ENCODE peak calls at places on chromosomes 7 and 10, in six cellular contexts. L, G, J, H, S and U are unnamed samples.

GRCh38 chr10:45061982-45062381 is 61.3 kb downstream of the ZNF22 start:
- DNase-seq in L (no peak), G (no peak), J (no peak), H (no peak), S (no peak), U (no peak)

GRCh38 chr10:104638861-104639594 is 2.1 kb upstream of the SORCS3 start:
- DNase-seq in L (peak; percentile 86), G (no peak), J (no peak), H (no peak), S (no peak), U (no peak)

GRCh38 chr10:22321156-22321711 is 335 bp downstream of the BMI1 start:
- DNase-seq in L (peak; percentile 80), G (no peak), J (peak; percentile 80), H (peak; percentile 56), S (peak; percentile 60), U (peak; percentile 53)

GRCh38 chr10:122328676-122329075 is 45.8 kb upstream of the PLEKHA1 start:
- DNase-seq in L (no peak), G (no peak), J (no peak), H (no peak), S (no peak), U (no peak)

GRCh38 chr7:157688439-157689268 is 351.9 kb downstream of the DNAJB6 start:
- DNase-seq in L (peak; percentile 41), G (peak; percentile 3), J (no peak), H (no peak), S (no peak), U (no peak)

GRCh38 chr7:1853619-1854520 is 183.8 kb downstream of the ELFN1 start:
- DNase-seq in L (no peak), G (no peak), J (peak; percentile 34), H (no peak), S (no peak), U (peak; percentile 9)

GRCh38 chr10:90919683-90920574 is 958 bp downstream of the ANKRD1 start:
- DNase-seq in L (no peak), G (no peak), J (no peak), H (no peak), S (no peak), U (no peak)

GRCh38 chr7:33764752-33765451 is 140.4 kb upstream of the BMPER start:
- DNase-seq in L (no peak), G (no peak), J (no peak), H (peak; percentile 97), S (no peak), U (no peak)

GRCh38 chr10:13773496-13774170 is 186.9 kb downstream of the PRPF18 start:
- DNase-seq in L (no peak), G (no peak), J (no peak), H (no peak), S (no peak), U (no peak)

GRCh38 chr7:139828880-139829653 is at the start of gene TBXAS1:
- DNase-seq in L (no peak), G (no peak), J (peak; percentile 65), H (no peak), S (no peak), U (no peak)

GRCh38 chr7:80618105-80618504 is 20.3 kb upstream of the CD36 start:
- DNase-seq in L (no peak), G (no peak), J (no peak), H (no peak), S (no peak), U (no peak)

GRCh38 chr10:25661632-25662031 is 272.4 kb upstream of the MYO3A start:
- DNase-seq in L (no peak), G (no peak), J (no peak), H (no peak), S (no peak), U (no peak)

GRCh38 chr7:69429817-69430501 is 168.3 kb upstream of the AUTS2 start:
- DNase-seq in L (no peak), G (peak; percentile 21), J (peak; percentile 51), H (peak; percentile 71), S (no peak), U (peak; percentile 55)

GRCh38 chr7:45039106-45039505 is 39.1 kb downstream of the CCM2 start:
- DNase-seq in L (no peak), G (no peak), J (no peak), H (no peak), S (no peak), U (peak; percentile 13)

GRCh38 chr10:22630229-22631174 is 83.9 kb downstream of the PIP4K2A start:
- DNase-seq in L (no peak), G (no peak), J (no peak), H (peak; percentile 62), S (no peak), U (no peak)

GRCh38 chr10:42988069-42988468 is 88.8 kb upstream of the RET start:
- DNase-seq in L (peak; percentile 13), G (no peak), J (no peak), H (no peak), S (no peak), U (no peak)

GRCh38 chr10:6621536-6621935 is 41.5 kb upstream of the PRKCQ start:
- DNase-seq in L (no peak), G (no peak), J (no peak), H (peak; percentile 23), S (no peak), U (no peak)

GRCh38 chr7:158781217-158781975 is 47.9 kb downstream of the ESYT2 start:
- DNase-seq in L (no peak), G (no peak), J (no peak), H (no peak), S (no peak), U (no peak)

GRCh38 chr7:158783595-158783994 is 45.7 kb downstream of the ESYT2 start:
- DNase-seq in L (no peak), G (no peak), J (no peak), H (no peak), S (no peak), U (no peak)

GRCh38 chr7:158784270-158784669 is 45.0 kb downstream of the ESYT2 start:
- DNase-seq in L (no peak), G (no peak), J (no peak), H (no peak), S (no peak), U (no peak)

GRCh38 chr7:158781976-158782637 is 47.2 kb downstream of the ESYT2 start:
- DNase-seq in L (no peak), G (no peak), J (no peak), H (no peak), S (no peak), U (no peak)

GRCh38 chr7:158782638-158783490 is 46.4 kb downstream of the ESYT2 start:
- DNase-seq in L (no peak), G (peak; percentile 40), J (peak; percentile 54), H (no peak), S (no peak), U (peak; percentile 80)
- TF ChIP-seq CTCF in L (peak; percentile 50), G (peak; percentile 4), J (peak; percentile 44), H (no peak), S (no peak), U (peak; percentile 79)

DNA sequence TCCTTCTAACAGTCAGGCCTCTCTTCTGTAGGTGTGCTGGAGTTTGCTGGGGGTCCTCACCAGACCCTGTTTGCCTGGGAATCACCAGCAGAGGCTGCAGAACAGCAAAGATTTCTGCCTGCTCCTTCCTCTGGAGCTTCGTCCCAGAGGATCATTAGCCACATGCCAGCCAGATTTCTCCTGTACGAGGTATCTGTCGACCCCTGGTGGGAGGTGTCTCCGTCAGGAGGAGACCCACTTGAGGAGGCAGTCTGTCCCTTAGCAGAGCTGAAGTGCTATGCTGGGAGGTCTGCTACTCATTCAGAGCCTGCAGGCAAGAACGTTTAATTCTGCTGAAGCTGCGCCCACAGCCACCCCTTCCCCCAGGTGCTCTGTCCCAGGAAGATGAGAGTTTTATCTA is 611.1 kb upstream of the COBL start:
- DNase-seq in L (no peak), G (no peak), J (no peak), H (no peak), S (no peak), U (no peak)
- H3K9me3 ChIP-seq in L (no peaks in the 10 kb centered on the region), G (no peaks in the 10 kb centered on the region), J (peaks cover 4% of the 10 kb centered on the region), H (no peaks in the 10 kb centered on the region), S (no peaks in the 10 kb centered on the region), U (no peaks in the 10 kb centered on the region)

GRCh38 chr10:72218756-72219155 is 2.7 kb upstream of the ASCC1 start:
- DNase-seq in L (no peak), G (no peak), J (no peak), H (no peak), S (no peak), U (peak; percentile 10)
- H3K27ac ChIP-seq in L (no peak overlapping the region), G (peak overlapping the region; percentile 98), J (peak overlapping the region; percentile 60), H (no peak overlapping the region), S (peak overlapping the region; percentile 21), U (peak overlapping the region; percentile 94)

GRCh38 chr7:38291117-38291647 is 17.7 kb upstream of the TARP start:
- DNase-seq in L (no peak), G (no peak), J (no peak), H (no peak), S (no peak), U (no peak)
- TF ChIP-seq CTCF in L (no peak), G (no peak), J (no peak), H (no peak), S (no peak), U (no peak)

GRCh38 chr10:10361486-10361885 is 656.2 kb upstream of the CELF2 start:
- DNase-seq in L (no peak), G (no peak), J (no peak), H (no peak), S (no peak), U (no peak)
- H3K9me3 ChIP-seq in L (no peaks in the 10 kb centered on the region), G (no peaks in the 10 kb centered on the region), J (no peaks in the 10 kb centered on the region), H (no peaks in the 10 kb centered on the region), S (no peaks in the 10 kb centered on the region), U (no peaks in the 10 kb centered on the region)

GRCh38 chr10:15320522-15321203 is 50.4 kb downstream of the FAM171A1 start:
- DNase-seq in L (no peak), G (no peak), J (no peak), H (peak; percentile 36), S (no peak), U (no peak)
- H3K27ac ChIP-seq in L (peak overlapping the region; percentile 36), G (no peak overlapping the region), J (no peak overlapping the region), H (no peak overlapping the region), S (no peak overlapping the region), U (no peak overlapping the region)